ENCODE peak calls at places on chromosomes 3 and 15, in nine cellular contexts. A is lower lobe of right lung, U is AML-193, T is pancreas, F is H54, V is SW480, K is heart left ventricle, Z is erythroblast, I is NCI-H1092 treated with DMSO at 0.1 percent for 48 hours. E is an unnamed sample.

GRCh38 chr3:117719316-117719926 is 1009.8 kb downstream of the TUSC7 start:
- DNase-seq in A (no peak), U (peak), T (no peak), F (no peak), V (peak), K (no peak), Z (peak), I (peak), E (peak)

GRCh38 chr3:185270262-185270955 is 16.6 kb upstream of the EHHADH start:
- DNase-seq in A (no peak), U (peak), T (no peak), F (no peak), V (peak), K (no peak), Z (peak), I (peak), E (peak)

GRCh38 chr3:113560845-113561623 is 28.7 kb downstream of the SIDT1 start:
- DNase-seq in A (no peak), U (peak), T (no peak), F (no peak), V (no peak), K (no peak), Z (no peak), I (no peak), E (no peak)

GRCh38 chr15:48645558-48646330 is at the start of gene FBN1:
- DNase-seq in A (peak), U (no peak), T (peak), F (peak), V (no peak), K (peak), Z (peak), I (peak), E (peak)

GRCh38 chr3:4999626-5000184 is 20.5 kb downstream of the BHLHE40 start:
- DNase-seq in A (no peak), U (no peak), T (no peak), F (no peak), V (peak), K (no peak), Z (peak), I (no peak), E (no peak)

GRCh38 chr3:52028572-52028971 is 27.8 kb downstream of the DUSP7 start:
- DNase-seq in A (no peak), U (no peak), T (no peak), F (peak), V (no peak), K (peak), Z (peak), I (no peak), E (no peak)

GRCh38 chr15:71512281-71513016 is 297.9 kb upstream of the NR2E3 start:
- DNase-seq in A (no peak), U (no peak), T (no peak), F (no peak), V (no peak), K (no peak), Z (no peak), I (peak), E (no peak)

GRCh38 chr3:172357850-172358754 is 90.2 kb downstream of the GHSR start:
- DNase-seq in A (no peak), U (no peak), T (no peak), F (no peak), V (no peak), K (no peak), Z (no peak), I (no peak), E (no peak)

GRCh38 chr3:78003090-78003489 is 963.2 kb downstream of the ROBO2 start:
- DNase-seq in A (no peak), U (no peak), T (no peak), F (no peak), V (no peak), K (no peak), Z (no peak), I (no peak), E (no peak)

GRCh38 chr3:5426094-5426883 is 238.8 kb downstream of the EDEM1 start:
- DNase-seq in A (peak), U (peak), T (peak), F (peak), V (peak), K (peak), Z (peak), I (peak), E (peak)

GRCh38 chr3:113194747-113195400 is 16.5 kb upstream of the BOC start:
- DNase-seq in A (no peak), U (no peak), T (no peak), F (no peak), V (no peak), K (no peak), Z (no peak), I (peak), E (no peak)

GRCh38 chr15:45468294-45468693 is 54.3 kb downstream of the SLC30A4 start:
- DNase-seq in A (no peak), U (no peak), T (no peak), F (no peak), V (no peak), K (no peak), Z (no peak), I (no peak), E (no peak)

GRCh38 chr3:81643721-81644120 is 117.7 kb downstream of the GBE1 start:
- DNase-seq in A (no peak), U (peak), T (no peak), F (no peak), V (peak), K (no peak), Z (peak), I (peak), E (peak)

GRCh38 chr3:150631515-150632221 is 28.5 kb downstream of the SELENOT start:
- DNase-seq in A (no peak), U (no peak), T (no peak), F (no peak), V (no peak), K (no peak), Z (peak), I (no peak), E (peak)

GRCh38 chr15:49044002-49044401 is 2.2 kb downstream of the SECISBP2L start:
- DNase-seq in A (no peak), U (no peak), T (no peak), F (no peak), V (no peak), K (no peak), Z (no peak), I (no peak), E (no peak)

GRCh38 chr15:60412026-60412425 is 14.2 kb upstream of the ANXA2 start:
- DNase-seq in A (no peak), U (no peak), T (no peak), F (no peak), V (no peak), K (no peak), Z (no peak), I (no peak), E (no peak)

GRCh38 chr3:98812851-98813374 is 49.8 kb downstream of the ST3GAL6 start:
- DNase-seq in A (peak), U (peak), T (no peak), F (no peak), V (peak), K (no peak), Z (peak), I (peak), E (peak)

GRCh38 chr15:99121207-99121606 is 16.3 kb downstream of the SYNM start:
- DNase-seq in A (peak), U (no peak), T (no peak), F (no peak), V (no peak), K (no peak), Z (no peak), I (no peak), E (no peak)

GRCh38 chr3:151426337-151426648 is 34.6 kb downstream of the IGSF10 start:
- DNase-seq in A (no peak), U (peak), T (no peak), F (no peak), V (no peak), K (no peak), Z (no peak), I (no peak), E (peak)

GRCh38 chr15:96333194-96334016 is 2.9 kb downstream of the NR2F2 start:
- DNase-seq in A (peak), U (no peak), T (peak), F (no peak), V (peak), K (peak), Z (no peak), I (peak), E (no peak)

GRCh38 chr15:39869251-39869650 is 50.8 kb downstream of the GPR176 start:
- DNase-seq in A (no peak), U (no peak), T (no peak), F (no peak), V (no peak), K (no peak), Z (no peak), I (peak), E (no peak)